ENCODE peak calls at places on chromosomes 11 and 22, in seven cellular contexts. Y, L, F, N, Q, M and A are unnamed samples.

GRCh38 chr11:67700548-67701262 is 26.3 kb upstream of the ALDH3B2 start:
- DNase-seq in Y (no peak), L (no peak), F (no peak), N (no peak), Q (no peak), M (peak; percentile 63), A (no peak)

GRCh38 chr11:73334244-73335203 is 26.4 kb downstream of the ARHGEF17 start:
- DNase-seq in Y (peak; percentile 80), L (peak; percentile 86), F (no peak), N (no peak), Q (peak; percentile 64), M (peak; percentile 39), A (peak; percentile 36)

GRCh38 chr11:113859665-113860064 is 15.7 kb downstream of the USP28 start:
- DNase-seq in Y (no peak), L (no peak), F (no peak), N (no peak), Q (peak; percentile 80), M (no peak), A (no peak)

GRCh38 chr11:117315285-117316196 is 515 bp downstream of the BACE1 start:
- DNase-seq in Y (peak; percentile 17), L (peak; percentile 51), F (no peak), N (no peak), Q (no peak), M (no peak), A (no peak)

GRCh38 chr11:128022007-128022368 is 565.4 kb downstream of the ETS1 start:
- DNase-seq in Y (no peak), L (peak; percentile 75), F (no peak), N (no peak), Q (peak; percentile 51), M (no peak), A (no peak)

GRCh38 chr22:39661842-39662676 is 91.5 kb downstream of the CACNA1I start:
- DNase-seq in Y (peak; percentile 69), L (no peak), F (no peak), N (peak; percentile 98), Q (peak; percentile 25), M (peak; percentile 78), A (no peak)

GRCh38 chr11:87976009-87976408 is 199.2 kb downstream of the RAB38 start:
- DNase-seq in Y (no peak), L (no peak), F (no peak), N (no peak), Q (no peak), M (no peak), A (no peak)

GRCh38 chr11:92939305-92939704 is 30.1 kb upstream of the MTNR1B start:
- DNase-seq in Y (no peak), L (no peak), F (no peak), N (no peak), Q (no peak), M (no peak), A (no peak)

GRCh38 chr22:42544686-42545085 is 9.1 kb upstream of the SERHL2 start:
- DNase-seq in Y (peak; percentile 60), L (peak; percentile 15), F (no peak), N (no peak), Q (no peak), M (no peak), A (no peak)

GRCh38 chr11:30346068-30346688 is 23.3 kb downstream of the ARL14EP start:
- DNase-seq in Y (peak; percentile 87), L (peak; percentile 74), F (no peak), N (no peak), Q (peak; percentile 25), M (peak; percentile 82), A (peak; percentile 81)

GRCh38 chr11:84720706-84721402 is 906.3 kb downstream of the DLG2 start:
- DNase-seq in Y (peak; percentile 12), L (peak; percentile 19), F (no peak), N (peak; percentile 77), Q (no peak), M (peak; percentile 53), A (no peak)

GRCh38 chr11:88231894-88232482 is 56.7 kb upstream of the RAB38 start:
- DNase-seq in Y (peak; percentile 45), L (peak; percentile 64), F (peak; percentile 17), N (no peak), Q (peak; percentile 34), M (peak; percentile 48), A (peak; percentile 28)

GRCh38 chr22:41524809-41525449 is 19.3 kb downstream of the POLR3H start:
- DNase-seq in Y (no peak), L (no peak), F (peak; percentile 46), N (no peak), Q (no peak), M (no peak), A (no peak)

GRCh38 chr22:32826537-32826936 is 25.0 kb downstream of the TIMP3 start:
- DNase-seq in Y (no peak), L (peak; percentile 54), F (no peak), N (no peak), Q (no peak), M (peak; percentile 13), A (no peak)
- H4K20me1 ChIP-seq in Y (peaks cover 23% of the 10 kb centered on the region), L (peaks cover 30% of the 10 kb centered on the region), F (no peaks in the 10 kb centered on the region), N (peaks cover 3% of the 10 kb centered on the region), Q (no peaks in the 10 kb centered on the region), M (no peaks in the 10 kb centered on the region), A (no peaks in the 10 kb centered on the region)

GRCh38 chr11:82229346-82229745 is 504.3 kb downstream of the FAM181B start:
- DNase-seq in Y (peak; percentile 51), L (peak; percentile 50), F (no peak), N (no peak), Q (peak; percentile 2), M (peak; percentile 40), A (peak; percentile 37)
- H3K4me3 ChIP-seq in Y (no peak overlapping the region), L (no peak overlapping the region), F (no peak overlapping the region), N (no peak overlapping the region), Q (no peak overlapping the region), M (no peak overlapping the region), A (no peak overlapping the region)

GRCh38 chr11:46520971-46521745 is 72.7 kb downstream of the AMBRA1 start:
- DNase-seq in Y (no peak), L (peak; percentile 56), F (no peak), N (no peak), Q (peak; percentile 64), M (no peak), A (no peak)
- H4K20me1 ChIP-seq in Y (peaks cover 30% of the 10 kb centered on the region), L (peaks cover 12% of the 10 kb centered on the region), F (peaks cover 46% of the 10 kb centered on the region), N (peaks cover 4% of the 10 kb centered on the region), Q (peaks cover 3% of the 10 kb centered on the region), M (peaks cover 25% of the 10 kb centered on the region), A (peaks cover 15% of the 10 kb centered on the region)

DNA sequence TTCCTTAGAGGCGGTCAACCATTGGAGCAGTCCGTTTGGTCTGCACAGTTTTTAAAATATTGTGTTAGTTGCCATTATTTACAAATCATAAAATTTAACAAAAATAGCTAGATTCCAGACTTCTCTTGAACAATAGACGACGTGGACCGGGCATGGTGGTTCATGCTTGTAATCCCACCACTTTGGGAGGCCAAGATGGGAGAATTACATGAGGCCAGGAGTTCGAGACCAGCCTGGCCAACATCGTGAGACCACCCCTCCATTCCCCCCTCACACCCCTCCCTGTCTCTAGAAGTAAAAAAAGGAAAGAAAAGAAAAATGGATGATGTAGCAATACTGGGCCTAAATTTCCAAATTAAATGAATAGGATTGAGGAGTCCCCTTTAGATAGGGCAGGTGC is 965 bp downstream of the SLC37A2 start:
- DNase-seq in Y (no peak), L (no peak), F (no peak), N (no peak), Q (no peak), M (no peak), A (no peak)
- H3K4me3 ChIP-seq in Y (no peak overlapping the region), L (peak overlapping the region; percentile 91), F (no peak overlapping the region), N (peak overlapping the region; percentile 76), Q (peak overlapping the region; percentile 75), M (peak overlapping the region; percentile 61), A (no peak overlapping the region)